ENCODE peak calls at places on chromosomes 11 and 22, in five cellular contexts. W is cardiac fibroblast, U is fibroblast of villous mesenchyme, Q is GM12864, X is body of pancreas. P is an unnamed sample.

GRCh38 chr11:111938687-111939160 is 1.6 kb downstream of the DIXDC1 start:
- DNase-seq in W (peak), U (peak), Q (peak), X (no peak), P (no peak)

GRCh38 chr11:293852-294661 is 5.1 kb downstream of the PGGHG start:
- DNase-seq in W (no peak), U (no peak), Q (no peak), X (peak), P (peak)

GRCh38 chr11:61058583-61059259 is 43.6 kb upstream of the CD5 start:
- DNase-seq in W (no peak), U (no peak), Q (no peak), X (no peak), P (peak)

GRCh38 chr11:9796854-9797253 is 133.0 kb downstream of the SWAP70 start:
- DNase-seq in W (no peak), U (no peak), Q (no peak), X (no peak), P (no peak)

GRCh38 chr11:73001615-73002014 is 140.5 kb downstream of the FCHSD2 start:
- DNase-seq in W (peak), U (no peak), Q (no peak), X (no peak), P (no peak)

GRCh38 chr11:101583180-101584128 is at the start of gene TRPC6:
- DNase-seq in W (peak), U (peak), Q (no peak), X (no peak), P (no peak)

GRCh38 chr11:6402061-6402470 is 11.8 kb downstream of the SMPD1 start:
- DNase-seq in W (no peak), U (no peak), Q (no peak), X (no peak), P (peak)

GRCh38 chr22:17164392-17165024 is 5.4 kb upstream of the HDHD5 start:
- DNase-seq in W (peak), U (no peak), Q (no peak), X (no peak), P (no peak)

GRCh38 chr22:43553451-43554258 is 141.8 kb downstream of the MPPED1 start:
- DNase-seq in W (no peak), U (no peak), Q (no peak), X (no peak), P (no peak)
- H3K4me3 ChIP-seq in W (no peak), U (no peak), Q (no peak), X (no peak), P (no peak)

DNA sequence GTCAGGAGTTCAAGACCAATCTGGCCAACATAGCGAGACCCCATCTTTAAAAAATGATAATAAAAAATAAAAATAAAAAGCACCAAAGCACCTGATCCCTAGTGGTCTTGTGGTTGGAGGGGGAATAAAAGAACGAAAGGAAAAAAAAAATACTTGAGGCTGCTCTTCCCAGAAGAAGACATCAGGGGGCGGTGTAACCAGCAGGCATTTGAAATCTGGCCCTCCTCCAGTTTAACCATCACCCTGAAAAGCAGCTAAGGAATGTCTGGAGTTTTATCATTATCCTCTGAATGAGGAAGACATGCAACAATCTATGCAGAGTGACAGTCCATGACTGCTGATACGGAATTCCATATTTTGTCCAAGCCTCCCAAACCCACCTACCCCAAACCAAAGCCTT is 5.6 kb upstream of the KCTD17 start:
- DNase-seq in W (peak), U (peak), Q (no peak), X (no peak), P (no peak)
- TF ChIP-seq CTCF in W (peak), U (peak), Q (peak), X (peak), P (peak)

GRCh38 chr11:57762235-57762866 is 749 bp downstream of the CTNND1 start:
- DNase-seq in W (no peak), U (no peak), Q (no peak), X (peak), P (no peak)
- H3K4me3 ChIP-seq in W (peak), U (peak), Q (peak), X (peak), P (peak)

DNA sequence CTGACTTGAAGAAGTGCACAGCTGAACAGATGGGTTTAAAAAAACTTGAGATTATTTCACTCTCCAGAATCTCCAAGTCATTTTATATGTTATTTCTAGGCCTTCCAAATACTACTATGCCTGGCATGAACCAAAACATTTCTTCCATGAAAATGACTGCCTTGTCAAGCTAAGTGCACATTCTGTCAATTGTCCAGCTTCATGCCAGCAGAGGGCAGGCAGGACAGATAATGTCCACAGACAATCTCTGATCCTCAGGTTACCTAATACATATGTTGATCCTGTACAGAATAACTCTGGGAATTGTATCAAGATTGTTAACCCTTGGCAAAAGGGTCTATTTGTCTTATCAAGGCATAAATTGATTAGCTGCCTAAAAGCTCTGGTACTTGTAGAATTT is 229.5 kb downstream of the AASDHPPT start:
- DNase-seq in W (peak), U (no peak), Q (no peak), X (no peak), P (no peak)
- TF ChIP-seq CTCF in W (peak), U (peak), Q (no peak), X (no peak), P (no peak)

P was measured in Peyer's patch.